ENCODE peak calls at places on chromosomes 5 and 9, in ten cellular contexts. One of them, this sample, is unnamed.

GRCh38 chr9:135279385-135279784 is 191.9 kb downstream of the OLFM1 start:
- DNase-seq in cardiac fibroblast: no peak
- DNase-seq in body of pancreas: no peak
- DNase-seq in right atrium auricular region: no peak
- DNase-seq in HFFc6: no peak
- DNase-seq in endothelial cell of umbilical vein: no peak
- DNase-seq in lower leg skin: no peak
- DNase-seq in adrenal gland: no peak
- DNase-seq in GM20000: no peak
- DNase-seq in endothelial cell: no peak
- DNase-seq in this sample: no peak

GRCh38 chr5:3741372-3741770 is 145.7 kb downstream of the IRX1 start:
- DNase-seq in cardiac fibroblast: no peak
- DNase-seq in body of pancreas: no peak
- DNase-seq in right atrium auricular region: no peak
- DNase-seq in HFFc6: no peak
- DNase-seq in endothelial cell of umbilical vein: no peak
- DNase-seq in lower leg skin: no peak
- DNase-seq in adrenal gland: no peak
- DNase-seq in GM20000: no peak
- DNase-seq in endothelial cell: no peak
- DNase-seq in this sample: no peak

GRCh38 chr5:137105351-137105750 is 393.8 kb downstream of the SPOCK1 start:
- DNase-seq in cardiac fibroblast: no peak
- DNase-seq in body of pancreas: peak
- DNase-seq in right atrium auricular region: no peak
- DNase-seq in HFFc6: no peak
- DNase-seq in endothelial cell of umbilical vein: no peak
- DNase-seq in lower leg skin: no peak
- DNase-seq in adrenal gland: no peak
- DNase-seq in GM20000: no peak
- DNase-seq in endothelial cell: no peak
- DNase-seq in this sample: no peak

GRCh38 chr9:4066120-4066519 is 233.7 kb downstream of the GLIS3 start:
- DNase-seq in cardiac fibroblast: no peak
- DNase-seq in body of pancreas: no peak
- DNase-seq in right atrium auricular region: no peak
- DNase-seq in HFFc6: no peak
- DNase-seq in endothelial cell of umbilical vein: no peak
- DNase-seq in lower leg skin: no peak
- DNase-seq in adrenal gland: no peak
- DNase-seq in GM20000: no peak
- DNase-seq in endothelial cell: no peak
- DNase-seq in this sample: no peak

GRCh38 chr5:171426266-171426665 is 6.8 kb downstream of the FGF18 start:
- DNase-seq in cardiac fibroblast: no peak
- DNase-seq in body of pancreas: no peak
- DNase-seq in right atrium auricular region: peak
- DNase-seq in HFFc6: no peak
- DNase-seq in endothelial cell of umbilical vein: no peak
- DNase-seq in lower leg skin: no peak
- DNase-seq in adrenal gland: peak
- DNase-seq in GM20000: no peak
- DNase-seq in endothelial cell: no peak
- DNase-seq in this sample: no peak

GRCh38 chr5:150335778-150336177 is 21.7 kb upstream of the TCOF1 start:
- DNase-seq in cardiac fibroblast: no peak
- DNase-seq in body of pancreas: no peak
- DNase-seq in right atrium auricular region: no peak
- DNase-seq in HFFc6: no peak
- DNase-seq in endothelial cell of umbilical vein: no peak
- DNase-seq in lower leg skin: no peak
- DNase-seq in adrenal gland: no peak
- DNase-seq in GM20000: no peak
- DNase-seq in endothelial cell: no peak
- DNase-seq in this sample: no peak

GRCh38 chr5:95857185-95857945 is 34.8 kb upstream of the GLRX start:
- DNase-seq in cardiac fibroblast: peak
- DNase-seq in body of pancreas: peak
- DNase-seq in right atrium auricular region: peak
- DNase-seq in HFFc6: peak
- DNase-seq in endothelial cell of umbilical vein: peak
- DNase-seq in lower leg skin: peak
- DNase-seq in adrenal gland: peak
- DNase-seq in GM20000: no peak
- DNase-seq in endothelial cell: no peak
- DNase-seq in this sample: no peak

GRCh38 chr5:57750891-57751290 is 268.3 kb upstream of the ACTBL2 start:
- DNase-seq in cardiac fibroblast: no peak
- DNase-seq in body of pancreas: no peak
- DNase-seq in right atrium auricular region: no peak
- DNase-seq in HFFc6: no peak
- DNase-seq in endothelial cell of umbilical vein: no peak
- DNase-seq in lower leg skin: no peak
- DNase-seq in adrenal gland: no peak
- DNase-seq in GM20000: no peak
- DNase-seq in endothelial cell: no peak
- DNase-seq in this sample: no peak

GRCh38 chr5:143653256-143653655 is 158.7 kb upstream of the HMHB1 start:
- DNase-seq in cardiac fibroblast: no peak
- DNase-seq in body of pancreas: no peak
- DNase-seq in right atrium auricular region: no peak
- DNase-seq in HFFc6: no peak
- DNase-seq in endothelial cell of umbilical vein: no peak
- DNase-seq in lower leg skin: no peak
- DNase-seq in adrenal gland: no peak
- DNase-seq in GM20000: peak
- DNase-seq in endothelial cell: no peak
- DNase-seq in this sample: no peak

GRCh38 chr5:6644841-6645240 is 11.6 kb downstream of the SRD5A1 start:
- DNase-seq in cardiac fibroblast: peak
- DNase-seq in body of pancreas: no peak
- DNase-seq in right atrium auricular region: no peak
- DNase-seq in HFFc6: no peak
- DNase-seq in endothelial cell of umbilical vein: no peak
- DNase-seq in lower leg skin: no peak
- DNase-seq in adrenal gland: no peak
- DNase-seq in GM20000: no peak
- DNase-seq in endothelial cell: no peak
- DNase-seq in this sample: no peak

GRCh38 chr9:35511453-35511852 is 21.5 kb downstream of the RUSC2 start:
- DNase-seq in cardiac fibroblast: no peak
- DNase-seq in body of pancreas: no peak
- DNase-seq in right atrium auricular region: no peak
- DNase-seq in HFFc6: no peak
- DNase-seq in endothelial cell of umbilical vein: no peak
- DNase-seq in lower leg skin: no peak
- DNase-seq in adrenal gland: no peak
- DNase-seq in GM20000: no peak
- DNase-seq in endothelial cell: no peak
- DNase-seq in this sample: no peak

GRCh38 chr9:35510366-35510744 is 20.4 kb downstream of the RUSC2 start:
- DNase-seq in cardiac fibroblast: no peak
- DNase-seq in body of pancreas: no peak
- DNase-seq in right atrium auricular region: no peak
- DNase-seq in HFFc6: no peak
- DNase-seq in endothelial cell of umbilical vein: no peak
- DNase-seq in lower leg skin: no peak
- DNase-seq in adrenal gland: no peak
- DNase-seq in GM20000: no peak
- DNase-seq in endothelial cell: no peak
- DNase-seq in this sample: no peak

GRCh38 chr9:35508069-35508468 is 18.2 kb downstream of the RUSC2 start:
- DNase-seq in cardiac fibroblast: peak
- DNase-seq in body of pancreas: no peak
- DNase-seq in right atrium auricular region: no peak
- DNase-seq in HFFc6: no peak
- DNase-seq in endothelial cell of umbilical vein: no peak
- DNase-seq in lower leg skin: no peak
- DNase-seq in adrenal gland: no peak
- DNase-seq in GM20000: no peak
- DNase-seq in endothelial cell: no peak
- DNase-seq in this sample: no peak

GRCh38 chr9:35506359-35506758 is 16.4 kb downstream of the RUSC2 start:
- DNase-seq in cardiac fibroblast: no peak
- DNase-seq in body of pancreas: no peak
- DNase-seq in right atrium auricular region: no peak
- DNase-seq in HFFc6: no peak
- DNase-seq in endothelial cell of umbilical vein: no peak
- DNase-seq in lower leg skin: no peak
- DNase-seq in adrenal gland: no peak
- DNase-seq in GM20000: no peak
- DNase-seq in endothelial cell: no peak
- DNase-seq in this sample: no peak

GRCh38 chr9:35510745-35511428 is 21.0 kb downstream of the RUSC2 start:
- DNase-seq in cardiac fibroblast: peak
- DNase-seq in body of pancreas: peak
- DNase-seq in right atrium auricular region: peak
- DNase-seq in HFFc6: peak
- DNase-seq in endothelial cell of umbilical vein: peak
- DNase-seq in lower leg skin: peak
- DNase-seq in adrenal gland: peak
- DNase-seq in GM20000: no peak
- DNase-seq in endothelial cell: no peak
- DNase-seq in this sample: no peak
- TF ChIP-seq CTCF in cardiac fibroblast: peak
- TF ChIP-seq CTCF in body of pancreas: no peak
- TF ChIP-seq CTCF in right atrium auricular region: no peak
- TF ChIP-seq CTCF in HFFc6: peak
- TF ChIP-seq CTCF in endothelial cell of umbilical vein: peak
- TF ChIP-seq CTCF in lower leg skin: no peak
- TF ChIP-seq CTCF in adrenal gland: peak
- TF ChIP-seq CTCF in GM20000: no peak
- TF ChIP-seq CTCF in endothelial cell: no peak
- TF ChIP-seq CTCF in this sample: no peak

DNA sequence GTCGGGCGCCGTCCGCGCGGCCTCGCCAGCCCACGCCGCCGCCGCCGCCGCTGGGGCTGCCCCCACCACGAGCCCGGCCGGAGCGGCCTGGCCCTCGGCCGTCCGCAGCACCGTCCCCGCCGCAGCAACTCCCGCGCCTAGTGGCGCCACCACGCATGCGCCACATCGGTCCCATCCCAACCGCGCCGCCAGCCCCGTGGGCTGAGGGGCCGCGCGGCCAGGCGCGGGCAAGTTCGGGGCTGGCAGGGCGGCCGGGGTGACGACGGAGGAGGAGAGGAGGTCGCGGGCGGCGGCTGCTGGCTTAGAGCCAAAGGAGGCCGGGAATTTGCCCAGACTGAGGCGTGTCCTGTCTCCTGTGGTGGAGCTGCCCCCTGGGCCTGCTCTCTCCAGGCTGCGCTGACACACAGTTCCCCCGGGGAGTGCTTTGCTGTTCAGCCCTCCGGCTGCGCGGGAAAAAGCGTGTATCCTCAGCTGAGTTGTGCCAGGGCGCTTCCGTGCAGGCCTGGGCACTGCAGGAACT is at the start of gene TUSC1:
- DNase-seq in cardiac fibroblast: peak
- DNase-seq in body of pancreas: peak
- DNase-seq in right atrium auricular region: peak
- DNase-seq in HFFc6: no peak
- DNase-seq in endothelial cell of umbilical vein: peak
- DNase-seq in lower leg skin: peak
- DNase-seq in adrenal gland: peak
- DNase-seq in GM20000: peak
- DNase-seq in endothelial cell: peak
- DNase-seq in this sample: peak
- TF ChIP-seq CTCF in cardiac fibroblast: no peak
- TF ChIP-seq CTCF in body of pancreas: no peak
- TF ChIP-seq CTCF in right atrium auricular region: no peak
- TF ChIP-seq CTCF in HFFc6: no peak
- TF ChIP-seq CTCF in endothelial cell of umbilical vein: no peak
- TF ChIP-seq CTCF in lower leg skin: no peak
- TF ChIP-seq CTCF in adrenal gland: no peak
- TF ChIP-seq CTCF in GM20000: no peak
- TF ChIP-seq CTCF in endothelial cell: no peak
- TF ChIP-seq CTCF in this sample: no peak

DNA sequence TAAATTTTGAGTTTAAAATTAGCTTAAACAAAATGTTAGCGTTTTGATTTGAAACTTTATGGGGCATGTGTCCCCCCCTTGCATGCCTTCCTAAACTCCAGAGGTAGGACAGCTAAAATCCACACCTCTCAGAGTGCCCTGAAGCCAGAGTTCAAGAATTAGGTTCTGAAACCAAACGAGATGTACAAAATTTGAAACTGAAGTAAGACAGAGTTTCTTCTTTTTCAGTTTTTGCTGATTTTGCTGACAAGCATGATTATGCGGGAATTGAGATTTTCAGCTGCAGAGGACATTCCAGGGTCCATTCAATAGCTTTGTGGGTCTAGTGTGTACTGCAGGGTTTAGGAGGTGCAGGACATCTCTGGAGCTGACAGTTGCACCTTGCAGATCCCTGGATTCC is 17.1 kb upstream of the LOX start:
- DNase-seq in cardiac fibroblast: no peak
- DNase-seq in body of pancreas: no peak
- DNase-seq in right atrium auricular region: no peak
- DNase-seq in HFFc6: no peak
- DNase-seq in endothelial cell of umbilical vein: no peak
- DNase-seq in lower leg skin: no peak
- DNase-seq in adrenal gland: no peak
- DNase-seq in GM20000: no peak
- DNase-seq in endothelial cell: no peak
- DNase-seq in this sample: no peak
- TF ChIP-seq CTCF in cardiac fibroblast: no peak
- TF ChIP-seq CTCF in body of pancreas: no peak
- TF ChIP-seq CTCF in right atrium auricular region: no peak
- TF ChIP-seq CTCF in HFFc6: no peak
- TF ChIP-seq CTCF in endothelial cell of umbilical vein: no peak
- TF ChIP-seq CTCF in lower leg skin: no peak
- TF ChIP-seq CTCF in adrenal gland: no peak
- TF ChIP-seq CTCF in GM20000: no peak
- TF ChIP-seq CTCF in endothelial cell: no peak
- TF ChIP-seq CTCF in this sample: no peak

DNA sequence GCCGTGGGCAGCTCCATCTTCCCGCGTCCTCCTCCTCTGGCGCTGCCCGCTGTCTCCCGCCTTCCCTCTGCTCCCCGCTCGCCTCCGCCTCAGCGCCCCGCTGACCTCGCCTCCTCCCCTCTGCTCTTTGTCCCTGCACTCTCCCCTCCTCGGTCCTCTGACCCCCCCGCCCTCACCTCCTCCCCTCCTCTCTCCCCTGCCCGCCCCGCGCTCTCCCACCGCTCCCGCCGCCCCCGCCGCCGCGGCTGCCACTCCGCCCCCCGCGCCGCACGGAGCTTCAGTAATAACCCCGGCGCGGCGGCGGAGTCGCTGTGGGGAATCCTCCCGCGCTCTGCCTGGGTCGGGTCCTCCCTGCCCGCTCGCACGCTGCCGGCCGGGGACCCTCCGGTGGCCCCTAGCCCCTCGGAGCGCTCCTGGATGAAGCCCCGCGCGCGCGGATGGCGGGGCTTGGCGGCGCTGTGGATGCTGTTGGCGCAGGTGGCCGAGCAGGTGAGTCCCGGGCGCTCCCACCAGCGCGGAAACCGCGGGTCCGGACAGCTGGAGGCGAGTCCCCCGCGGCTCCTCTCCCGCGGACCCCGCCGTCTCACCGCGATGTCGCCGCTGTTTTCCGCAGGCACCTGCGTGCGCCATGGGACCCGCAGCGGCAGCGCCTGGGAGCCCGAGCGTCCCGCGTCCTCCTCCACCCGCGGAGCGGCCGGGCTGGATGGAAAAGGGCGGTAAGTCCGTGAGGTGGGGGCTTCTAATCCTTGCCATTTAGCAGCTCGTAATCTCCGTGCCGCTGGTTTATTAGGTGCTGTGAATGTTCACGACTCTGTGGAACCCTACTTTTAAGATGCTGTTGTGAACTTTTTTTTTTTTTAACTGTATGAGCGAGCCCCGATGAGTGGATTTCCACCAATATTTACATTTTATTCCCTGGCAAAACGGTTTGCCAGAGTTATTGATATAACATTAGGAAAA is at the start of gene ADAMTS16:
- DNase-seq in cardiac fibroblast: no peak
- DNase-seq in body of pancreas: peak
- DNase-seq in right atrium auricular region: no peak
- DNase-seq in HFFc6: no peak
- DNase-seq in endothelial cell of umbilical vein: no peak
- DNase-seq in lower leg skin: no peak
- DNase-seq in adrenal gland: no peak
- DNase-seq in GM20000: peak
- DNase-seq in endothelial cell: peak
- DNase-seq in this sample: peak
- TF ChIP-seq CTCF in cardiac fibroblast: no peak
- TF ChIP-seq CTCF in body of pancreas: no peak
- TF ChIP-seq CTCF in right atrium auricular region: no peak
- TF ChIP-seq CTCF in HFFc6: no peak
- TF ChIP-seq CTCF in endothelial cell of umbilical vein: no peak
- TF ChIP-seq CTCF in lower leg skin: no peak
- TF ChIP-seq CTCF in adrenal gland: no peak
- TF ChIP-seq CTCF in GM20000: no peak
- TF ChIP-seq CTCF in endothelial cell: no peak
- TF ChIP-seq CTCF in this sample: no peak

This sample was measured in nephron progenitor cell.